ENCODE peak calls at places on chromosomes 13 and 19, in six cellular contexts. Z is pancreas, F is aorta, S is transverse colon, W is left ventricle myocardium inferior, R is colonic mucosa. N is an unnamed sample. For H3K27me3, the result is how much of the 10 kb centered on the place peaks cover.

GRCh38 chr13:99307648-99308339 is 595 bp upstream of the GPR183 start:
- DNase-seq in S (peak), Z (no peak), W (no peak), R (no peak), F (no peak), N (no peak)

GRCh38 chr13:102599451-102600012 is 2.7 kb downstream of the TPP2 start:
- DNase-seq in F (no peak), Z (no peak), R (no peak), W (no peak), S (no peak), N (no peak)

GRCh38 chr13:60981407-60981806 is 434.2 kb downstream of the PCDH20 start:
- DNase-seq in Z (no peak), F (no peak), R (no peak), S (no peak), W (no peak), N (no peak)

GRCh38 chr19:55642153-55643002 is 1.1 kb upstream of the ZNF581 start:
- DNase-seq in R (peak), S (peak), Z (peak), W (no peak), F (peak), N (peak)

GRCh38 chr19:47176627-47177090 is 46.0 kb downstream of the SAE1 start:
- DNase-seq in F (peak), S (no peak), R (no peak), Z (no peak), W (no peak), N (no peak)

GRCh38 chr19:38255759-38256052 is 468 bp downstream of the PPP1R14A start:
- DNase-seq in Z (no peak), S (no peak), W (no peak), F (no peak), R (peak), N (no peak)

GRCh38 chr13:102555914-102556553 is 40.8 kb upstream of the TPP2 start:
- DNase-seq in S (no peak), F (no peak), R (no peak), Z (no peak), W (no peak), N (no peak)

GRCh38 chr13:110258876-110259631 is 47.9 kb downstream of the COL4A1 start:
- DNase-seq in W (no peak), S (no peak), Z (no peak), F (no peak), R (no peak), N (no peak)

GRCh38 chr19:58516246-58516836 is 3.3 kb downstream of the ZBTB45 start:
- DNase-seq in W (no peak), R (no peak), S (no peak), Z (peak), F (no peak), N (no peak)

GRCh38 chr13:71610876-71611275 is 256.1 kb downstream of the DACH1 start:
- DNase-seq in S (no peak), R (no peak), Z (no peak), W (no peak), F (no peak), N (no peak)

GRCh38 chr19:3367572-3368440 is 1.4 kb downstream of the NFIC start:
- DNase-seq in R (peak), W (no peak), Z (peak), S (no peak), F (no peak), N (no peak)

GRCh38 chr13:111658150-111659100 is 338.0 kb downstream of the TEX29 start:
- DNase-seq in S (no peak), R (no peak), Z (no peak), F (no peak), W (no peak), N (no peak)

GRCh38 chr19:3132971-3133792 is 2.7 kb upstream of the GNA15 start:
- DNase-seq in S (peak), F (no peak), Z (no peak), W (no peak), R (no peak), N (peak)

GRCh38 chr13:29474991-29475390 is 120.5 kb downstream of the SLC7A1 start:
- DNase-seq in F (no peak), R (no peak), W (no peak), S (no peak), Z (no peak), N (no peak)

GRCh38 chr19:28847468-28847867 is 365.5 kb downstream of the UQCRFS1 start:
- DNase-seq in F (no peak), W (no peak), R (no peak), Z (no peak), S (no peak), N (no peak)

GRCh38 chr13:80084086-80084676 is 256.7 kb downstream of the SPRY2 start:
- DNase-seq in S (no peak), R (no peak), F (no peak), Z (no peak), W (no peak), N (no peak)

GRCh38 chr19:27975419-27976005 is 1237.4 kb downstream of the UQCRFS1 start:
- DNase-seq in S (no peak), F (no peak), Z (no peak), W (no peak), R (no peak), N (no peak)

GRCh38 chr13:25581351-25581750 is 209.6 kb downstream of the ATP8A2 start:
- DNase-seq in Z (no peak), R (no peak), F (no peak), S (no peak), W (no peak), N (no peak)

GRCh38 chr13:36131215-36131930 is at the start of gene DCLK1:
- DNase-seq in Z (peak), F (peak), R (peak), S (peak), W (peak), N (peak)

GRCh38 chr13:33642374-33643065 is 175.4 kb upstream of the RFC3 start:
- DNase-seq in F (no peak), R (no peak), S (peak), W (peak), Z (peak), N (no peak)

GRCh38 chr13:75139291-75139690 is 342.7 kb downstream of the TBC1D4 start:
- DNase-seq in W (no peak), F (no peak), Z (no peak), S (no peak), R (no peak), N (no peak)

GRCh38 chr19:46218160-46218559 is 11.4 kb upstream of the IGFL1 start:
- DNase-seq in R (peak), W (no peak), S (no peak), F (no peak), Z (no peak), N (no peak)

GRCh38 chr19:49145485-49146407 is 9.4 kb downstream of the HRC start:
- DNase-seq in Z (peak), W (peak), R (peak), F (peak), S (peak), N (peak)

GRCh38 chr19:21593934-21594844 is 88.8 kb downstream of the ZNF429 start:
- DNase-seq in Z (peak), R (no peak), S (no peak), F (no peak), W (peak), N (no peak)

GRCh38 chr13:44169018-44169909 is 204.4 kb upstream of the SERP2 start:
- DNase-seq in Z (no peak), R (no peak), W (no peak), F (no peak), S (no peak), N (no peak)

GRCh38 chr13:74246398-74246975 is 112.3 kb upstream of the KLF12 start:
- DNase-seq in R (no peak), Z (no peak), W (peak), S (no peak), F (no peak), N (no peak)

GRCh38 chr13:41017153-41017552 is 2.0 kb downstream of the ELF1 start:
- DNase-seq in R (no peak), F (no peak), S (peak), W (no peak), Z (no peak), N (no peak)

GRCh38 chr19:43779820-43780219 is 953 bp downstream of the KCNN4 start:
- DNase-seq in R (peak), W (no peak), S (no peak), F (no peak), Z (no peak), N (no peak)

GRCh38 chr13:50589651-50590054 is 253.8 kb downstream of the DLEU7 start:
- DNase-seq in R (no peak), Z (no peak), S (no peak), W (no peak), F (no peak), N (no peak)

GRCh38 chr13:66803759-66804456 is 426.2 kb downstream of the PCDH9 start:
- DNase-seq in F (no peak), W (no peak), S (no peak), Z (no peak), R (no peak), N (no peak)

GRCh38 chr13:97280478-97280877 is 58.3 kb downstream of the MBNL2 start:
- DNase-seq in R (no peak), W (no peak), S (no peak), Z (no peak), F (no peak), N (no peak)

GRCh38 chr13:28499579-28499978 is 4.7 kb upstream of the FLT1 start:
- DNase-seq in F (no peak), S (no peak), Z (no peak), R (no peak), W (no peak), N (no peak)

GRCh38 chr13:35554972-35555623 is 78.6 kb upstream of the MAB21L1 start:
- DNase-seq in W (no peak), F (no peak), S (no peak), R (no peak), Z (no peak), N (no peak)

GRCh38 chr13:85286081-85286480 is 513.1 kb downstream of the SLITRK6 start:
- DNase-seq in F (no peak), S (no peak), Z (no peak), W (no peak), R (no peak), N (no peak)

GRCh38 chr13:74017301-74018092 is 116.7 kb downstream of the KLF12 start:
- DNase-seq in S (no peak), W (no peak), R (no peak), F (no peak), Z (no peak), N (no peak)

GRCh38 chr13:21077360-21078353 is 16.3 kb upstream of the LATS2 start:
- DNase-seq in S (no peak), R (no peak), Z (no peak), W (no peak), F (no peak), N (no peak)

GRCh38 chr13:21078501-21078900 is 17.1 kb upstream of the LATS2 start:
- DNase-seq in Z (no peak), S (no peak), W (no peak), F (no peak), R (no peak), N (no peak)

GRCh38 chr13:21074601-21075302 is 13.4 kb upstream of the LATS2 start:
- DNase-seq in F (no peak), W (peak), R (no peak), S (no peak), Z (no peak), N (no peak)

GRCh38 chr13:21075303-21076264 is 14.2 kb upstream of the LATS2 start:
- DNase-seq in R (no peak), Z (peak), F (peak), S (no peak), W (peak), N (peak)

GRCh38 chr13:21076265-21076653 is 14.9 kb upstream of the LATS2 start:
- DNase-seq in W (no peak), S (no peak), Z (no peak), F (no peak), R (no peak), N (no peak)
- H3K4me3 ChIP-seq in W (peak), S (peak), Z (no peak), F (peak), R (peak), N (peak)

DNA sequence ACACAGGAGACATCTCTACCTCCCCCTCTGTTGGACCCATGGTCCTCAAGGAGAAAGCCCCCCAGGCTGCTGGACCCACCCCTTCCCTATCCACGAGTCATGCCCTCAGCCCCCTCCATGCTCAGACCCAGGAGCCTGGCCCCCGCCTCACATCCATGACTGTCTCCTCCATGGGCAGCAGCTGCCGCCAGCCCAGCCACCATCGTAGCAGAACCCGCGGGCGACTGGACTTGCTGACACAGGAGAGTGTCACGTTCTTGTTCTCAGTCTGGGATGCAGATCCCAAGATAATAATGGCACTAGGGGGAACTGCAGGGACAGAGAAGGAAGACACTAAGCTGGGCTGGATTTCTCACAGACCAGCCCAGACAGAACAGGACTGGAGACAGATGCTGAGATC is 3.8 kb downstream of the NPHS1 start:
- DNase-seq in S (no peak), F (no peak), W (no peak), R (no peak), Z (peak), N (no peak)
- H3K27me3 ChIP-seq in S (half or more), F (under half), W (half or more), R (under half), Z (under half), N (half or more)

DNA sequence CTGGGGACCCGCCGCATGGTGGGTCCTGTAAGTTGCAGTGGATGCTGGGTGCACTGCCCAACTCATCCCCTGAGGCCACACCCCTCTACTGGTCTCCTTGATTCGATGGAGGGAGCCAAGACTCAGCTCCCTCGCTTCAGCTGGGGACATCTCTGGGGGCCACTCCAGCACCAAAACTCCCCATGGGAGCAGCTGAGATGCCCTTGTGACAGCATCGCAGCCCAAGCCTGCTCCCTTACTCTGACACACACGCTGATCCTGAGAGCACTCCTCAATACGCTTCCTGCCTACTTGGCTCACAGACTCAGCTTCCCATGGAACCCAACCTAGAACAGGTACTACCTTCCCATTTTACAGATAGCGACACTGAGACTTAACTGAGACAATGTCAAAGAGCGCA is 56.2 kb downstream of the PEPD start:
- DNase-seq in S (no peak), W (no peak), Z (peak), F (no peak), R (no peak), N (no peak)
- H3K4me3 ChIP-seq in S (no peak), W (no peak), Z (no peak), F (no peak), R (no peak), N (no peak)

DNA sequence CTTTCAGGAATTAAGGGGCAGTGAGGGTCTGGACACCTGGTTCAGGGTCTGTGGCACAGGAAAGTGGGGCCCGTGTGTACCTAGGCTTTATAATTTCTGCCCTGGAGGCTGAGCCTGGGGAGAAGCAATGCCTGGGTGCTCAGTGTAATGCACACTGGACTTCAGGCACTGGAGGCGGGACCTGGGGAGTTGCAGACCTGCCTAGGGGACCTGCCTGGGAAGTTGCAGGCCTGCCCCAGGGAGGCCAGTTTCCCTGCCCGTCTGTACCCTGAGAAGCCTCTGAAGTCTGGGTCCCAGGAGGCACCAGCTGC is 2.5 kb upstream of the TMEM59L start:
- DNase-seq in Z (no peak), S (no peak), W (no peak), F (no peak), R (no peak), N (no peak)
- H3K27me3 ChIP-seq in Z (under half), S (half or more), W (half or more), F (under half), R (half or more), N (half or more)

GRCh38 chr13:32228330-32229041 is 86.7 kb downstream of the ZAR1L start:
- DNase-seq in R (no peak), Z (no peak), F (no peak), W (no peak), S (no peak), N (no peak)

GRCh38 chr13:32233062-32233461 is 82.1 kb downstream of the ZAR1L start:
- DNase-seq in F (no peak), R (no peak), W (no peak), S (no peak), Z (no peak), N (no peak)

GRCh38 chr13:32232263-32232662 is 82.9 kb downstream of the ZAR1L start:
- DNase-seq in Z (no peak), S (no peak), F (no peak), W (no peak), R (no peak), N (no peak)

GRCh38 chr13:32225494-32225931 is 89.7 kb downstream of the ZAR1L start:
- DNase-seq in Z (no peak), R (no peak), S (no peak), F (no peak), W (no peak), N (no peak)

GRCh38 chr13:32229443-32229842 is 85.7 kb downstream of the ZAR1L start:
- DNase-seq in R (no peak), F (no peak), Z (no peak), W (no peak), S (no peak), N (no peak)
- H3K4me3 ChIP-seq in R (no peak), F (no peak), Z (no peak), W (no peak), S (no peak), N (no peak)

DNA sequence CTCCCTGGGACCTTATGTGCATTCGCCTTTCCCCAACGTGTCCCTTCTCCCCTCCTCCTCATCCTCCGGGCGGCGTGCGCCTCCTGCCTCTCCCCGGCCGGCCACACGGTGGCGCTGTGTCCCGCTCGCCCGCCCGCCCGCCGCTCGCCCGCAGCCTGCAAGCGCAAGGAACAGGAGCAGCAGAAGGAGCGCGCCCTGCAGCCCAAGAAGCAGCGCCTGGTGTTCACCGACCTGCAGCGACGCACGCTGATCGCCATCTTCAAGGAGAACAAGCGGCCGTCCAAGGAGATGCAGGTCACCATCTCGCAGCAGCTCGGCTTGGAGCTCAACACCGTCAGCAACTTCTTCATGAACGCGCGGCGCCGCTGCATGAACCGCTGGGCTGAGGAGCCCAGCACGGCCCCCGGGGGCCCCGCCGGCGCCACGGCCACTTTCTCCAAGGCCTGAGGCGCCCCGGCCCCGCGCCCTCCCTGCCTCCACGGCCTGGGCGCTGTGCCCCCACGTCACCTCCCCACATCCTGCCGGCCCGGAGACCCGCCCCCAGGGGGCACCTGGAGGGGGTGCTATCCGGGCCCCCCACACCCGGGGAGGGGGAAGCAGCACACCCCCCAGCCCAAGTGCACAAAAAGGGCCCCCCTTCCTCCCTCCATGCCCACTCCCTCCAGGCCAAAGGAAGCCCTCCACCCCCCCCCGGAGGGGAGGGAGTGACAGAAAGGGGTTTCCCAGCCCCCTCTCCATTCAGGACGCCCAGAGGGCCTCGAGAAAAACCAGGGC is 21.9 kb downstream of the ONECUT3 start:
- DNase-seq in W (no peak), Z (peak), F (no peak), R (no peak), S (no peak), N (no peak)
- H3K27me3 ChIP-seq in W (half or more), Z (under half), F (under half), R (half or more), S (half or more), N (half or more)

GRCh38 chr13:96093296-96094006 is 3.5 kb downstream of the HS6ST3 start:
- DNase-seq in W (no peak), R (no peak), Z (no peak), S (no peak), F (no peak), N (no peak)

GRCh38 chr13:96090240-96091101 is 564 bp downstream of the HS6ST3 start:
- DNase-seq in W (peak), F (peak), S (no peak), Z (peak), R (no peak), N (no peak)

GRCh38 chr13:96089749-96090239 is at the start of gene HS6ST3:
- DNase-seq in Z (peak), F (peak), S (no peak), R (no peak), W (peak), N (peak)

GRCh38 chr13:96091164-96091931 is 1.4 kb downstream of the HS6ST3 start:
- DNase-seq in Z (peak), S (no peak), F (peak), W (peak), R (no peak), N (peak)

GRCh38 chr13:96091932-96092253 is 2.0 kb downstream of the HS6ST3 start:
- DNase-seq in Z (no peak), R (no peak), W (no peak), F (no peak), S (no peak), N (no peak)
- H3K4me3 ChIP-seq in Z (peak), R (no peak), W (peak), F (no peak), S (no peak), N (no peak)

GRCh38 chr13:112965573-112966115 is 3.4 kb upstream of the MCF2L start:
- DNase-seq in R (no peak), F (peak), Z (peak), S (peak), W (no peak), N (no peak)
- H3K27me3 ChIP-seq in R (under half), F (under half), Z (under half), S (under half), W (under half), N (under half)

GRCh38 chr19:12847159-12848139 is 9.1 kb downstream of the MAST1 start:
- DNase-seq in R (peak), Z (peak), W (peak), S (peak), F (peak), N (peak)
- H3K4me3 ChIP-seq in R (no peak), Z (no peak), W (peak), S (no peak), F (no peak), N (peak)